ENCODE peak calls at places on chromosomes 4 and X, in four cellular contexts. Y is left ventricle myocardium inferior, J is Panc1, A is pancreas. T is an unnamed sample.

GRCh38 chr4:83716874-83717273 is 181.0 kb downstream of the GPAT3 start:
- DNase-seq in A (no peak), Y (no peak), J (no peak), T (no peak)

GRCh38 chr4:147944264-147944663 is 212.4 kb downstream of the ARHGAP10 start:
- DNase-seq in J (no peak), Y (no peak), A (no peak), T (no peak)

GRCh38 chr4:97367878-97368277 is 775.4 kb downstream of the STPG2 start:
- DNase-seq in Y (no peak), A (no peak), J (no peak), T (no peak)

GRCh38 chr4:161203865-161204264 is 959.9 kb downstream of the FSTL5 start:
- DNase-seq in J (no peak), A (no peak), Y (no peak), T (no peak)

GRCh38 chr4:90121961-90122748 is 5.0 kb upstream of the CCSER1 start:
- DNase-seq in A (no peak), J (no peak), Y (no peak), T (no peak)

GRCh38 chr4:3792813-3793212 is 26.6 kb downstream of the ADRA2C start:
- DNase-seq in Y (no peak), J (no peak), A (peak), T (no peak)

GRCh38 chr4:59629348-59629747 is 1570.8 kb upstream of the ADGRL3 start:
- DNase-seq in J (no peak), A (no peak), Y (no peak), T (no peak)

GRCh38 chr4:157005831-157006230 is 34.2 kb upstream of the PDGFC start:
- DNase-seq in Y (no peak), J (no peak), A (no peak), T (no peak)

GRCh38 chrX:71482228-71482958 is 50.5 kb upstream of the OGT start:
- DNase-seq in A (no peak), Y (no peak), J (no peak), T (no peak)

GRCh38 chrX:149013081-149013480 is 492.0 kb downstream of the IDS start:
- DNase-seq in A (no peak), Y (no peak), J (no peak), T (no peak)

GRCh38 chrX:20378291-20378920 is 111.7 kb upstream of the RPS6KA3 start:
- DNase-seq in Y (no peak), A (no peak), J (no peak), T (peak)
- H3K4me3 ChIP-seq in Y (no peak), A (no peak), J (no peak), T (no peak)

GRCh38 chr4:66059131-66059530 is 388.8 kb upstream of the EPHA5 start:
- DNase-seq in J (no peak), Y (no peak), A (no peak), T (no peak)

DNA sequence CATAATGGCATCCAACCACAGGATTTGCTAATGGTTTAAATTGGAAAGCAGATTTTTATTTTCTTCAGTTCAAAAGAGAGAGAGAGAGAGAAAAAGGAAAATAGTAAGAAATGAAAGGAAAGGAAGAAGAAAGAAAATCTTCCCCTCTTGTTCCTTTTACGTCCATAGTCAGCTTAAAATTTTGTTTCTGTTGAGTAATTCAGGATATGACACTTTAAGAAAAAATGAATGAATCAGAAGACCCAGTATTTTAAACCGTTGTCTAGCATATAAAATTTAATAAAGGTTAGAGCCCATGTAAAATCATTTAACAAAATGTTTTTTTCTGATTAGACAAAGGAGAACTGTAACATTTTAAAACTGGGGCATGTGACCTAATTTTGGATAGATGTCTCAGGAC is 391.8 kb upstream of the EPHA5 start:
- DNase-seq in J (no peak), Y (no peak), A (no peak), T (no peak)
- TF ChIP-seq CTCF in J (no peak), Y (no peak), A (no peak), T (no peak)

GRCh38 chr4:38803833-38804653 is 548 bp downstream of the TLR1 start:
- DNase-seq in Y (no peak), A (no peak), J (no peak), T (peak)
- H3K4me3 ChIP-seq in Y (peak), A (peak), J (no peak), T (peak)

GRCh38 chrX:123740006-123740405 is 7.2 kb upstream of the THOC2 start:
- DNase-seq in A (no peak), Y (no peak), J (no peak), T (no peak)
- TF ChIP-seq CTCF in A (no peak), Y (no peak), J (no peak), T (peak)

GRCh38 chr4:190014771-190015537 is 12.1 kb downstream of the FRG2 start:
- DNase-seq in Y (no peak), J (no peak), A (no peak), T (no peak)
- H3K4me3 ChIP-seq in Y (peak), J (no peak), A (no peak), T (no peak)

DNA sequence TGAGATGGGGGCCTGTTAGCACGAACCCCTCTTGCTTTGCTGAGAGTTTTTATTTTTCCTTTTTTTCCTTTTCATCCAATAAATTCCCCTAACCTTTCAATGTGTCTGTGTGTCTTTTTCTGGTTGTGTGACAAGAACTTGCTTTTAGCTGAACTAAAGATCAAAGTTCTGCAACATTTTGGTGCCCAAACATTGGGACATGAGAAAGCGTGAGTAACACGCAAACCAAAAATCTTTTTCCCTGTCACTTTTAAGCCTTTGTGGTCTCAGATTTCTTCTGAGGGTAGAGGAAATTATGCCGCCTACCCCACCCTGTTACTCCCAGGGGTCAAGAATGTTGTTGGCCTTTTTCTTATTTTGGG is 141.8 kb upstream of the CPXCR1 start:
- DNase-seq in A (no peak), J (no peak), Y (no peak), T (no peak)
- TF ChIP-seq CTCF in A (no peak), J (no peak), Y (no peak), T (no peak)

GRCh38 chr4:1045595-1046201 is 34.3 kb downstream of the FGFRL1 start:
- DNase-seq in Y (no peak), A (peak), J (no peak), T (no peak)

GRCh38 chr4:1048781-1049590 is 37.6 kb downstream of the FGFRL1 start:
- DNase-seq in Y (peak), J (no peak), A (no peak), T (no peak)

GRCh38 chr4:1047976-1048780 is 36.8 kb downstream of the FGFRL1 start:
- DNase-seq in Y (peak), J (no peak), A (no peak), T (no peak)

GRCh38 chr4:1045193-1045594 is 33.8 kb downstream of the FGFRL1 start:
- DNase-seq in J (no peak), Y (peak), A (peak), T (no peak)

GRCh38 chr4:1047106-1047975 is 35.9 kb downstream of the FGFRL1 start:
- DNase-seq in J (no peak), A (peak), Y (peak), T (no peak)
- H3K4me3 ChIP-seq in J (no peak), A (no peak), Y (peak), T (no peak)